ENCODE peak calls at places on chromosomes 7 and 10, in four cellular contexts. K is activated T-cell treated with anti-CD3 and anti-CD28 coated beads for 1 hour; T is left ventricle myocardium superior; D is stimulated activated CD4-positive, alpha-beta T cell treated with anti-CD3 and anti-CD28 coated beads, Interleukin-1b, Interleukin-23, amount 100 ng/mL, for 24 hours. X is an unnamed sample.

GRCh38 chr7:96127746-96128145 is 194.2 kb downstream of the SLC25A13 start:
- DNase-seq in K (no peak), T (no peak), D (no peak), X (no peak)

GRCh38 chr10:44911081-44911540 is at the start of gene TMEM72:
- DNase-seq in K (no peak), T (peak), D (no peak), X (no peak)

GRCh38 chr7:50618281-50618680 is 53.1 kb upstream of the DDC start:
- DNase-seq in K (no peak), T (no peak), D (no peak), X (no peak)

GRCh38 chr7:100091411-100092181 is 2.8 kb downstream of the COPS6 start:
- DNase-seq in K (no peak), T (no peak), D (peak), X (no peak)

GRCh38 chr10:113720386-113720785 is 31.1 kb upstream of the PLEKHS1 start:
- DNase-seq in K (no peak), T (no peak), D (no peak), X (no peak)

GRCh38 chr7:121301441-121302213 is 27.2 kb upstream of the WNT16 start:
- DNase-seq in K (no peak), T (no peak), D (no peak), X (no peak)

GRCh38 chr7:71625534-71625933 is 493.6 kb downstream of the GALNT17 start:
- DNase-seq in K (no peak), T (no peak), D (no peak), X (no peak)

GRCh38 chr7:138004046-138004445 is 2.2 kb upstream of the CREB3L2 start:
- DNase-seq in K (no peak), T (no peak), D (no peak), X (no peak)

GRCh38 chr7:32062150-32062549 is 8.1 kb downstream of the PDE1C start:
- DNase-seq in K (no peak), T (peak), D (no peak), X (no peak)

GRCh38 chr10:78351283-78351682 is 317.6 kb downstream of the RPS24 start:
- DNase-seq in K (no peak), T (no peak), D (no peak), X (no peak)

GRCh38 chr10:7084255-7085005 is 326.4 kb downstream of the SFMBT2 start:
- DNase-seq in K (no peak), T (no peak), D (no peak), X (no peak)

GRCh38 chr7:31550432-31550831 is 36.5 kb downstream of the ITPRID1 start:
- DNase-seq in K (no peak), T (no peak), D (no peak), X (no peak)

GRCh38 chr7:127838816-127839415 is 186.9 kb downstream of the SND1 start:
- DNase-seq in K (no peak), T (peak), D (no peak), X (no peak)

GRCh38 chr7:142383826-142384507 is 126.1 kb upstream of the PRSS58 start:
- DNase-seq in K (no peak), T (no peak), D (no peak), X (no peak)

GRCh38 chr7:131111081-131111576 is 216.5 kb upstream of the MKLN1 start:
- DNase-seq in K (no peak), T (no peak), D (no peak), X (peak)

GRCh38 chr10:3950676-3951275 is 165.8 kb upstream of the KLF6 start:
- DNase-seq in K (no peak), T (no peak), D (no peak), X (no peak)

GRCh38 chr7:28626629-28627262 is 214.4 kb downstream of the CREB5 start:
- DNase-seq in K (peak), T (peak), D (no peak), X (no peak)

GRCh38 chr10:3080608-3081007 is 13.3 kb downstream of the PFKP start:
- DNase-seq in K (no peak), T (no peak), D (no peak), X (no peak)

GRCh38 chr7:6259257-6259656 is 13.2 kb downstream of the CYTH3 start:
- DNase-seq in K (no peak), T (no peak), D (no peak), X (no peak)

GRCh38 chr10:96642973-96643372 is 56.2 kb upstream of the TM9SF3 start:
- DNase-seq in K (peak), T (peak), D (peak), X (no peak)

GRCh38 chr10:97123713-97124112 is 62.0 kb downstream of the SLIT1 start:
- DNase-seq in K (no peak), T (no peak), D (no peak), X (no peak)